ENCODE peak calls at places on chromosomes 1 and 21, in four cellular contexts. L, O, P and W are unnamed samples.

GRCh38 chr21:32015740-32016139 is 142.9 kb downstream of the HUNK start:
- DNase-seq in O (no peak), L (no peak), P (no peak), W (no peak)

GRCh38 chr1:94828251-94828650 is 8.1 kb downstream of the SLC44A3 start:
- DNase-seq in O (no peak), P (no peak), L (no peak), W (no peak)

GRCh38 chr1:229623838-229624237 is 2.1 kb downstream of the TAF5L start:
- DNase-seq in L (no peak), P (no peak), O (no peak), W (no peak)

GRCh38 chr1:83816836-83817235 is 182.1 kb downstream of the TTLL7 start:
- DNase-seq in O (no peak), P (no peak), L (no peak), W (no peak)

GRCh38 chr1:207355060-207355459 is 33.6 kb downstream of the CD55 start:
- DNase-seq in P (no peak), L (no peak), O (no peak), W (no peak)

GRCh38 chr1:150578278-150579109 is 916 bp downstream of the MCL1 start:
- DNase-seq in L (no peak), O (no peak), P (peak), W (peak)

GRCh38 chr1:217364220-217364619 is 266.7 kb downstream of the GPATCH2 start:
- DNase-seq in L (no peak), O (no peak), P (no peak), W (no peak)

GRCh38 chr1:23695667-23696066 is 4.1 kb downstream of the RPL11 start:
- DNase-seq in P (no peak), O (no peak), L (no peak), W (no peak)

GRCh38 chr1:111227434-111227833 is at the start of gene CHI3L2:
- DNase-seq in P (no peak), O (no peak), L (no peak), W (no peak)

GRCh38 chr1:157302724-157303123 is 164.5 kb upstream of the ETV3 start:
- DNase-seq in P (no peak), L (no peak), O (no peak), W (no peak)

GRCh38 chr1:98355656-98356384 is 305.7 kb upstream of the SNX7 start:
- DNase-seq in L (no peak), P (no peak), O (no peak), W (no peak)

GRCh38 chr1:42164551-42165420 is at the start of gene GUCA2A:
- DNase-seq in L (no peak), O (no peak), P (no peak), W (no peak)

GRCh38 chr1:6922096-6922931 is 137.1 kb downstream of the CAMTA1 start:
- DNase-seq in L (peak), P (no peak), O (no peak), W (no peak)

GRCh38 chr1:245874942-245875580 is 632.0 kb downstream of the SMYD3 start:
- DNase-seq in L (peak), P (peak), O (no peak), W (no peak)

GRCh38 chr1:20259646-20260045 is 31.0 kb upstream of the VWA5B1 start:
- DNase-seq in L (no peak), P (no peak), O (no peak), W (no peak)

GRCh38 chr1:209988706-209989105 is 50.7 kb downstream of the SYT14 start:
- DNase-seq in P (no peak), O (no peak), L (no peak), W (no peak)

GRCh38 chr1:182784556-182785171 is 4.9 kb upstream of the NPL start:
- DNase-seq in P (peak), L (no peak), O (no peak), W (no peak)

GRCh38 chr1:153946622-153947246 is at the start of gene DENND4B:
- DNase-seq in L (peak), O (peak), P (peak), W (peak)

GRCh38 chr1:204001166-204001901 is 71.6 kb upstream of the SOX13 start:
- DNase-seq in P (no peak), O (no peak), L (no peak), W (no peak)

GRCh38 chr1:242546849-242547724 is 22.6 kb upstream of the PLD5 start:
- DNase-seq in P (no peak), L (no peak), O (no peak), W (no peak)

GRCh38 chr1:86447198-86447790 is 21.4 kb upstream of the CLCA1 start:
- DNase-seq in P (no peak), O (no peak), L (no peak), W (no peak)

GRCh38 chr1:224641030-224641429 is 24.9 kb downstream of the CNIH3 start:
- DNase-seq in L (no peak), O (no peak), P (no peak), W (no peak)

GRCh38 chr1:26145041-26145959 is 13.6 kb upstream of the FAM110D start:
- DNase-seq in O (peak), P (peak), L (peak), W (peak)

GRCh38 chr1:32753532-32754281 is 51.1 kb upstream of the SYNC start:
- DNase-seq in P (peak), O (peak), L (peak), W (peak)

GRCh38 chr1:178682429-178682828 is 42.6 kb upstream of the RALGPS2 start:
- DNase-seq in L (no peak), O (no peak), P (no peak), W (no peak)